ENCODE peak calls at places on chromosomes 6 and 20, in four cellular contexts. Q, L, U and A are unnamed samples.

GRCh38 chr6:85250586-85251216 is 199.2 kb upstream of the NT5E start:
- DNase-seq in U (peak), Q (no peak), L (no peak), A (no peak)

GRCh38 chr20:63060057-63060991 is 53.6 kb upstream of the BHLHE23 start:
- DNase-seq in U (no peak), Q (no peak), L (no peak), A (no peak)

GRCh38 chr6:137647762-137648412 is 153.7 kb upstream of the OLIG3 start:
- DNase-seq in Q (no peak), U (peak), L (no peak), A (no peak)

GRCh38 chr20:62651285-62652021 is 9.2 kb downstream of the SLCO4A1 start:
- DNase-seq in Q (peak), L (no peak), U (no peak), A (peak)

GRCh38 chr20:20699144-20699543 is 13.3 kb downstream of the RALGAPA2 start:
- DNase-seq in L (no peak), Q (no peak), U (peak), A (no peak)

GRCh38 chr6:102732908-102733307 is 1339.4 kb downstream of the GRIK2 start:
- DNase-seq in Q (no peak), L (no peak), U (peak), A (no peak)

GRCh38 chr20:10381477-10381876 is 52.5 kb downstream of the MKKS start:
- DNase-seq in L (no peak), U (no peak), Q (no peak), A (no peak)

GRCh38 chr20:41513829-41514228 is 104.3 kb downstream of the CHD6 start:
- DNase-seq in L (no peak), U (no peak), Q (no peak), A (no peak)

GRCh38 chr6:150395388-150396009 is 26.7 kb downstream of the IYD start:
- DNase-seq in Q (no peak), L (peak), U (peak), A (peak)

GRCh38 chr20:64044484-64045247 is 4.8 kb downstream of the SOX18 start:
- DNase-seq in U (peak), L (no peak), Q (no peak), A (no peak)

GRCh38 chr6:145071836-145072235 is 663.5 kb downstream of the EPM2A start:
- DNase-seq in Q (no peak), U (peak), L (peak), A (no peak)

GRCh38 chr6:49326337-49326736 is 136.7 kb downstream of the MMUT start:
- DNase-seq in U (peak), L (no peak), Q (no peak), A (no peak)

GRCh38 chr6:52929321-52930164 is 20.0 kb upstream of the GSTA3 start:
- DNase-seq in L (peak), Q (no peak), U (peak), A (no peak)

GRCh38 chr6:145238787-145239186 is 496.5 kb downstream of the EPM2A start:
- DNase-seq in Q (no peak), L (no peak), U (no peak), A (no peak)

GRCh38 chr6:139776051-139776450 is 401.6 kb upstream of the CITED2 start:
- DNase-seq in L (peak), U (no peak), Q (no peak), A (no peak)

GRCh38 chr20:57260065-57260958 is 6.1 kb downstream of the BMP7 start:
- DNase-seq in Q (no peak), U (no peak), L (no peak), A (no peak)

GRCh38 chr20:58723628-58723984 is 31.0 kb downstream of the NPEPL1 start:
- DNase-seq in L (no peak), Q (peak), U (no peak), A (no peak)

GRCh38 chr20:62666736-62667529 is 24.6 kb downstream of the SLCO4A1 start:
- DNase-seq in L (no peak), Q (no peak), U (no peak), A (no peak)

GRCh38 chr20:44959082-44959895 is 908 bp downstream of the TOMM34 start:
- DNase-seq in Q (peak), L (peak), U (peak), A (peak)

GRCh38 chr6:132491303-132491702 is 21.6 kb downstream of the STX7 start:
- DNase-seq in L (peak), U (no peak), Q (no peak), A (peak)

GRCh38 chr20:24502184-24502583 is 32.8 kb downstream of the SYNDIG1 start:
- DNase-seq in U (peak), Q (no peak), L (peak), A (no peak)

GRCh38 chr6:16519265-16520242 is 241.7 kb downstream of the ATXN1 start:
- DNase-seq in U (no peak), Q (no peak), L (no peak), A (no peak)

GRCh38 chr6:143772662-143773061 is 70.5 kb upstream of the LTV1 start:
- DNase-seq in L (no peak), U (no peak), Q (no peak), A (no peak)

GRCh38 chr6:26363882-26364825 is 844 bp upstream of the BTN3A2 start:
- DNase-seq in Q (no peak), U (no peak), L (no peak), A (peak)

GRCh38 chr20:13852321-13852720 is 67.5 kb downstream of the NDUFAF5 start:
- DNase-seq in L (no peak), Q (no peak), U (no peak), A (no peak)

GRCh38 chr20:16485406-16485805 is 87.8 kb downstream of the KIF16B start:
- DNase-seq in Q (no peak), U (peak), L (no peak), A (no peak)
- TF ChIP-seq CTCF in Q (no peak), U (no peak), L (no peak), A (no peak)

GRCh38 chr6:33708516-33709204 is 2.8 kb downstream of the UQCC2 start:
- DNase-seq in L (no peak), U (no peak), Q (no peak), A (no peak)

GRCh38 chr6:33704215-33704817 is 7.2 kb downstream of the UQCC2 start:
- DNase-seq in U (no peak), Q (no peak), L (no peak), A (no peak)

GRCh38 chr6:33707771-33708170 is 3.7 kb downstream of the UQCC2 start:
- DNase-seq in U (no peak), Q (no peak), L (no peak), A (no peak)

GRCh38 chr6:33705268-33705885 is 6.1 kb downstream of the UQCC2 start:
- DNase-seq in U (peak), Q (no peak), L (no peak), A (no peak)

DNA sequence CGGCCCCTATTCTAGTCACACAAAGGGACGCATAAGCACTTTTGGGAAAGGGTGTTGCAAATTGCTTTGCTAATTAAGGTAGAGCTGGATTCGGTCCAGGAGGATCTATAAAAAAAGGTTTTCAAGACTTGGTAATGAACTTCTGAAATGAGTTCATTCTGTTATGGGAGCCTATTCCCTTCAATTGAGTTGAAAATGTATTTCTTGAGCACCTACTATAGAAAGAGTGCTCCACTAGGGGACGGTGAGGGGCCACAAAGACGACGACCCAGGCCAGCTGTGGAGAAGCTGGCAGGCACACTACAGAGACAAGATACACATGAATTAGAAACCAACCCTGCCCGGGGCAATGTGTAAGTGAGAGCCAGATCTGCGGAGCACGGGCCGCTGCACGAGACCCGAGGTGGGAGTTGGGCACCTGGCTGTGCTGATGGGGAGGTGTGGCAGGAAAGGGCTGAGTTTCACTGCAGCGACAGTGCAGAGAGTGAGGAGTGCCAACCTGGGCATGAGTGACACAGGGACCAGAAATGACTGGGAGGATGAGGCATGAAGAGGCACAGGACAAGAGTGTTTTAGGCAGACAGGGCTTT is 5.3 kb downstream of the UQCC2 start:
- DNase-seq in U (no peak), Q (no peak), L (no peak), A (no peak)
- TF ChIP-seq CTCF in U (no peak), Q (no peak), L (no peak), A (no peak)

GRCh38 chr6:77624468-77624867 is 28.4 kb upstream of the MEI4 start:
- DNase-seq in L (no peak), U (no peak), Q (no peak), A (no peak)

GRCh38 chr6:77619114-77619513 is 33.7 kb upstream of the MEI4 start:
- DNase-seq in Q (no peak), L (no peak), U (no peak), A (no peak)

DNA sequence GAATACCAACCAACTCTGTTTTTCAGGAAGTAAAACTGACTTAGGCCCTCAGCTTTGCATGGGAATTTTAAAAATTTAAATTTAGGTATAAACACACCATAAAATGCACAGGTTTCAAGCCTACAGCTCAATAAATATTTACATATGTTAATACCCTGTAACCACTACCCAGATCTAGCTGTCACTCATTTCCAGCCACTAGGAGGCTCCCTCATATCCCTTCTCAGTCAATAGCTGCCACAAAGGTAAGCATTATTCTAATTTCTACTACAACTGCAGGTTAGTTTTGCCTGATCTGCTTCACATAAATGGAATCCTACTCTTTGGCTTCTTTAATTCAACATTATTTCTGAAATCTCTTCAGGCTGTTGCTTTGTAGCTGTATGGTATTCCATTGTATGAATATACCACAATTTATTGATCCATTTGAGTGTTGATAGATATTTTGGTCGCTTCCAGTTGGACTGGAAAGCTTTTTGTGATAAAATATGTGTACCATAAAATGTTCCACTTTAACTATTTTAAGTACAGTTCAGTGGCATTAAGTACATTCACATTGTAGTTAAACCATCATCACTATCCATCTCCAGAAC is 32.5 kb upstream of the MEI4 start:
- DNase-seq in U (peak), Q (no peak), L (no peak), A (peak)
- TF ChIP-seq CTCF in U (peak), Q (no peak), L (peak), A (peak)

DNA sequence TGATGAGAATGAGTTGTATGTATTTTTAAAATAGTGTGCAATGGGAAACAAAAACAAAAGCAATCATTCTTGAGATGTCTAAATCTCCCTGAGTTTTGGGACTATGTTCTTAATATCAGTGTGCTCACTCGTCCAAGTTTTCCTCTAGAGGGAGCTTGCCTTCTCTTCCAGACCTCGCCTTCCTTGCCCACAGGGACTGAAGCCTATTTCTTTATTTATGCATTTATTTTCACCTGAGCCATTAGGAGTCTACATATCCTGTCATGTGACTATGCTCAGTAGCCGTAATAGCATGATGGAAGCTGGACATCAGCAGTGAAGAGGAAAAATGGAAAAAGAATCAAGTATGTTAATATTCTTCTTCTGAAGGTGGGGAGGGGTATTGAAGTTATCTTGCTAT is 131.2 kb downstream of the SH3BGRL2 start:
- DNase-seq in L (no peak), Q (no peak), U (peak), A (no peak)
- TF ChIP-seq CTCF in L (no peak), Q (no peak), U (peak), A (no peak)

GRCh38 chr20:1826046-1826445 is 69.2 kb upstream of the SIRPA start:
- DNase-seq in U (no peak), Q (no peak), L (no peak), A (no peak)
- TF ChIP-seq CTCF in U (no peak), Q (no peak), L (no peak), A (no peak)

DNA sequence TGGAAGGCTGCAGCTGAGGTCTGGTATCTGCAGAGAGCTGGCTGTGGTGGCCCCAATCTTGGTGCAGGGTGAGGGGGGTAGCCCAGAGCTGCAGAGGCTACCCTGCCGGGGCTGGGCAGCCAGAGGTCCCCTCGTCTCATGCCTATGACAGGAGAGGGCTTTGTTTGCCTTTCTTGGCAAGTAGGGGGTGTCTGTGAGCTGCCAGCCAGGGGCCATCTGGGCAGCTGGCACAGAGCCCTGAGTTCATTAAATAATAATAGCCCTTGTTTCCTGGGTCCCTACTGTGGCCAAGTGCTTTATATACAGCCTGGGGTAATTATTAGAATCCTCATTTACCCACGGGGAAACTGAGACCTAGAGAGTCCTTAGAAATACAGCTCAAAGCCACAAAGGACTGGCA is 66.6 kb downstream of the EZR start:
- DNase-seq in L (no peak), Q (no peak), U (no peak), A (no peak)
- TF ChIP-seq CTCF in L (peak), Q (no peak), U (no peak), A (no peak)

GRCh38 chr6:166786704-166787293 is 159.7 kb upstream of the RPS6KA2 start:
- DNase-seq in L (peak), Q (no peak), U (peak), A (peak)
- TF ChIP-seq CTCF in L (peak), Q (peak), U (peak), A (peak)

DNA sequence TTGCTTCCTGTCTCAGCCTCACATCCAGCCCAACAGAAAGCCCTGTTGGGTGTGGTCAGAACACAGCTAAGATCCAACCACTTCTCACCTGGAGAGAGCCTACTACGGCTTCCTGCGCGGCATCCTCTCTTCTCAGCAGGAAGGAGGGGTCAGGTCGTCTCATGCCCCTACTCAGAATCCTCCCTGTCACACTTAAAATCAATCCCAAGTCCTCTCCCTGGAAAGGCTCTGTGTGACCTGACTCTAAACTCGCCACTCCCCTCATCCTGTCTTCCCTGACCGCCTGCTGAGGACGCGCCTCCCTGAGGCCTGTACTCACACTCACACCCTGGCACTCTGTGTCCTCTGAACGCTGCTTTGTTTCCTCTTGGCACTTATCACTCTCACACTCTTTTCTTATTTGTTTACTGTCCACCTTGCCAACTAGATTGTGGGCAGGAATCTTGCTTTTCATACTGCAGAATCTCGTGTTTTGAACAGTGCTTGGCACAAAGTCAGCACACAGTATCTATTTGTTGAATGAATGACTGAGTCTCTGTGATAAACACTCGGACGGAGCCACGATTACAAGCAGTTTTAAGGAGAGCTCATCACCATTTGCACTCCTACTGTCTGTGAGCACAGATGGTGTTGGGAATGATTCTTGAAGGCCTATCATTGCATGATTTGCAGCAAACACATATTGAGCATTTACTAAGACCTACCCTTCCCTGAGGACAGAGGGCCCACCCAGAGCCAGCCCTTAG is 18.7 kb downstream of the RAB5IF start:
- DNase-seq in Q (no peak), L (no peak), U (peak), A (no peak)
- TF ChIP-seq CTCF in Q (no peak), L (no peak), U (no peak), A (no peak)

GRCh38 chr20:53408728-53409157 is 184.9 kb downstream of the ZNF217 start:
- DNase-seq in L (no peak), Q (no peak), U (no peak), A (no peak)

GRCh38 chr20:53411129-53411528 is 182.5 kb downstream of the ZNF217 start:
- DNase-seq in L (no peak), U (no peak), Q (no peak), A (no peak)

GRCh38 chr20:53409177-53409576 is 184.5 kb downstream of the ZNF217 start:
- DNase-seq in L (no peak), U (no peak), Q (no peak), A (no peak)

GRCh38 chr20:53412600-53413187 is 180.9 kb downstream of the ZNF217 start:
- DNase-seq in U (no peak), Q (no peak), L (no peak), A (no peak)

DNA sequence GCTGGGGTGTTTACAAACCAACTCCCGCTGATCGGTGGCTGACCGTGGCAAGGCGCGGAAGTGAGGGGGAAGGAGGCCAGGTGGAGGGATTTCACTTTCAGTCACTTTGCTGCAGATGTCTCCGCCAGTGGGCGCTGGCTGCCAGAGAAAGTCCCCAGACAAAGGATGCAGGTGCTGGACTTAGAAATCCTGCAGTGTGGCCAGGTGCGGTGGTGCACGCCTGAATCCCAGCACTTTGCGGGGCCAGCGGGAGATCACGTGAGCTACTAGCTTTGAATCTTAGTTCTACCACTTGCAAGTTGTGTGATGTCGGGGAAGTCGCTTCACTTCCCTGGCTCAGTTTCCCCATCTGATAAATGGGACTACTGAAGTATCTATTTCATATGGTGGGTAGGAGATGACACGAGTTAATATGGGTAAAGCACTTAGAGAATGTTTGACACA is 180.4 kb downstream of the ZNF217 start:
- DNase-seq in U (peak), L (no peak), Q (peak), A (peak)
- TF ChIP-seq CTCF in U (peak), L (peak), Q (peak), A (peak)